ENCODE peak calls at places on chromosomes 4 and X, in eight cellular contexts. R is EH; Z is cardiac muscle cell; B is lung; K is breast epithelium; M is activated naive CD4-positive, alpha-beta T cell; U is heart left ventricle; L is stimulated activated CD8-positive, alpha-beta memory T cell treated with anti-CD3 and anti-CD28 coated beads, Interleukin-7, amount 100 ng/mL, for 1 hour. G is an unnamed sample.

GRCh38 chr4:41632481-41633073 is 94.6 kb downstream of the LIMCH1 start:
- DNase-seq in R (peak), Z (no peak), B (no peak), K (no peak), M (no peak), U (no peak), L (no peak), G (no peak)

GRCh38 chr4:26163425-26164362 is 157.1 kb upstream of the RBPJ start:
- DNase-seq in R (peak), Z (no peak), B (no peak), K (no peak), M (no peak), U (no peak), L (no peak), G (no peak)

GRCh38 chr4:113881256-113881655 is 98.2 kb downstream of the ARSJ start:
- DNase-seq in R (peak), Z (no peak), B (no peak), K (no peak), M (no peak), U (no peak), L (no peak), G (no peak)

GRCh38 chrX:46838974-46839480 is 2.2 kb downstream of the RP2 start:
- DNase-seq in R (peak), Z (no peak), B (no peak), K (no peak), M (no peak), U (no peak), L (no peak), G (no peak)

GRCh38 chr4:30461218-30461617 is 259.0 kb upstream of the PCDH7 start:
- DNase-seq in R (no peak), Z (no peak), B (no peak), K (no peak), M (no peak), U (no peak), L (no peak), G (no peak)

GRCh38 chr4:11904117-11904535 is 475.4 kb upstream of the HS3ST1 start:
- DNase-seq in R (no peak), Z (no peak), B (peak), K (no peak), M (no peak), U (peak), L (no peak), G (no peak)

GRCh38 chr4:14871676-14872430 is 130.4 kb upstream of the CPEB2 start:
- DNase-seq in R (peak), Z (peak), B (no peak), K (no peak), M (no peak), U (no peak), L (no peak), G (no peak)

GRCh38 chr4:7647932-7648812 is 213.4 kb upstream of the PSAPL1 start:
- DNase-seq in R (peak), Z (no peak), B (no peak), K (no peak), M (no peak), U (no peak), L (no peak), G (no peak)

GRCh38 chrX:80022363-80023031 is 7.9 kb downstream of the TBX22 start:
- DNase-seq in R (no peak), Z (peak), B (no peak), K (no peak), M (no peak), U (no peak), L (no peak), G (no peak)

GRCh38 chr4:145734576-145735329 is 54.8 kb downstream of the C4orf51 start:
- DNase-seq in R (peak), Z (no peak), B (peak), K (peak), M (no peak), U (peak), L (no peak), G (peak)

GRCh38 chr4:74293558-74293957 is 14.7 kb upstream of the EPGN start:
- DNase-seq in R (no peak), Z (no peak), B (peak), K (no peak), M (no peak), U (no peak), L (no peak), G (no peak)

GRCh38 chr4:48962636-48963035 is 23.4 kb upstream of the CWH43 start:
- DNase-seq in R (no peak), Z (no peak), B (no peak), K (no peak), M (no peak), U (no peak), L (no peak), G (no peak)

GRCh38 chrX:40734956-40735317 is 405 bp downstream of the MED14 start:
- DNase-seq in R (peak), Z (no peak), B (no peak), K (no peak), M (no peak), U (peak), L (no peak), G (no peak)

GRCh38 chr4:108810087-108810486 is 47.2 kb upstream of the ETNPPL start:
- DNase-seq in R (no peak), Z (no peak), B (no peak), K (no peak), M (no peak), U (no peak), L (no peak), G (no peak)

GRCh38 chr4:187929024-187929423 is 66.5 kb upstream of the ZFP42 start:
- DNase-seq in R (no peak), Z (no peak), B (no peak), K (no peak), M (no peak), U (no peak), L (no peak), G (no peak)

GRCh38 chrX:40471965-40472648 is 108.7 kb upstream of the ATP6AP2 start:
- DNase-seq in R (peak), Z (peak), B (peak), K (peak), M (no peak), U (peak), L (no peak), G (peak)

GRCh38 chr4:10036926-10037325 is 15.6 kb upstream of the SLC2A9 start:
- DNase-seq in R (no peak), Z (no peak), B (no peak), K (no peak), M (no peak), U (no peak), L (no peak), G (no peak)

GRCh38 chr4:147362868-147363440 is 117.9 kb upstream of the EDNRA start:
- DNase-seq in R (peak), Z (peak), B (peak), K (no peak), M (no peak), U (peak), L (no peak), G (no peak)

GRCh38 chrX:12794654-12795053 is 3.4 kb downstream of the PRPS2 start:
- DNase-seq in R (peak), Z (no peak), B (no peak), K (no peak), M (no peak), U (no peak), L (no peak), G (no peak)

GRCh38 chr4:40530961-40531635 is 98.6 kb downstream of the RBM47 start:
- DNase-seq in R (no peak), Z (no peak), B (no peak), K (no peak), M (no peak), U (no peak), L (no peak), G (no peak)

G was measured in BJ.